ENCODE peak calls at places on chromosomes 1 and 21, in four cellular contexts. L, R, T and P are unnamed samples.

GRCh38 chr1:207830788-207831187 is 78.9 kb downstream of the CD46 start:
- DNase-seq in L (no peak), R (no peak), T (no peak), P (no peak)

GRCh38 chr1:64019818-64020217 is 183.6 kb upstream of the UBE2U start:
- DNase-seq in L (no peak), R (peak), T (no peak), P (no peak)

GRCh38 chr21:45470087-45470515 is 65.1 kb downstream of the COL18A1 start:
- DNase-seq in L (no peak), R (peak), T (no peak), P (no peak)

GRCh38 chr1:11649237-11649623 is 5.0 kb downstream of the FBXO2 start:
- DNase-seq in L (no peak), R (no peak), T (no peak), P (no peak)

GRCh38 chr1:203250936-203251335 is 21.5 kb upstream of the CHIT1 start:
- DNase-seq in L (no peak), R (peak), T (no peak), P (peak)

GRCh38 chr1:61980561-61980960 is 214.1 kb upstream of the L1TD1 start:
- DNase-seq in L (no peak), R (no peak), T (no peak), P (no peak)

GRCh38 chr1:11042995-11043874 is 3.8 kb downstream of the MASP2 start:
- DNase-seq in L (no peak), R (no peak), T (no peak), P (no peak)

GRCh38 chr1:211551628-211552465 is 27.1 kb downstream of the SLC30A1 start:
- DNase-seq in L (no peak), R (peak), T (no peak), P (peak)

GRCh38 chr1:181846681-181847080 is 214.8 kb downstream of the ZNF648 start:
- DNase-seq in L (no peak), R (no peak), T (no peak), P (no peak)

GRCh38 chr1:246329900-246330299 is 177.2 kb downstream of the SMYD3 start:
- DNase-seq in L (no peak), R (no peak), T (no peak), P (no peak)

GRCh38 chr1:227265891-227266290 is 52.4 kb downstream of the CDC42BPA start:
- DNase-seq in L (no peak), R (no peak), T (no peak), P (no peak)

GRCh38 chr1:246255773-246256172 is 251.3 kb downstream of the SMYD3 start:
- DNase-seq in L (no peak), R (no peak), T (no peak), P (no peak)

GRCh38 chr21:43659136-43660000 is at the start of the genes HSF2BP and RRP1B:
- DNase-seq in L (peak), R (peak), T (peak), P (no peak)

GRCh38 chr1:165854101-165854845 is 26.9 kb downstream of the UCK2 start:
- DNase-seq in L (no peak), R (peak), T (peak), P (peak)

GRCh38 chr1:30106125-30106524 is 617.3 kb downstream of the MATN1 start:
- DNase-seq in L (no peak), R (peak), T (no peak), P (no peak)

GRCh38 chr21:44784810-44785209 is 16.8 kb downstream of the UBE2G2 start:
- DNase-seq in L (no peak), R (no peak), T (no peak), P (no peak)

GRCh38 chr1:170819781-170820180 is 115.6 kb upstream of the MROH9 start:
- DNase-seq in L (no peak), R (no peak), T (no peak), P (no peak)

GRCh38 chr1:42777860-42778259 is 6.9 kb upstream of the TMEM269 start:
- DNase-seq in L (no peak), R (peak), T (peak), P (no peak)

GRCh38 chr1:201748331-201748730 is 80.6 kb upstream of the IPO9 start:
- DNase-seq in L (no peak), R (peak), T (no peak), P (no peak)

GRCh38 chr1:108208724-108209404 is 8.7 kb upstream of the SLC25A24 start:
- DNase-seq in L (no peak), R (no peak), T (no peak), P (no peak)

GRCh38 chr1:247210062-247210385 is 38.2 kb upstream of the ZNF124 start:
- DNase-seq in L (no peak), R (no peak), T (no peak), P (no peak)

GRCh38 chr1:107626075-107626796 is 338.7 kb downstream of the VAV3 start:
- DNase-seq in L (no peak), R (peak), T (no peak), P (no peak)

GRCh38 chr1:213820362-213821149 is 167.2 kb upstream of the PROX1 start:
- DNase-seq in L (no peak), R (no peak), T (no peak), P (no peak)

GRCh38 chr1:111275079-111275478 is 15.6 kb upstream of the CHIA start:
- DNase-seq in L (peak), R (peak), T (no peak), P (peak)

GRCh38 chr1:179366093-179366800 is 476 bp downstream of the AXDND1 start:
- DNase-seq in L (no peak), R (peak), T (no peak), P (no peak)

GRCh38 chr1:44946720-44947059 is 39.7 kb downstream of the EIF2B3 start:
- DNase-seq in L (no peak), R (no peak), T (no peak), P (no peak)

GRCh38 chr1:231826566-231826965 is 200.0 kb downstream of the DISC1 start:
- DNase-seq in L (no peak), R (no peak), T (no peak), P (no peak)

GRCh38 chr1:203650012-203650836 is 23.6 kb downstream of the ATP2B4 start:
- DNase-seq in L (no peak), R (peak), T (peak), P (no peak)

GRCh38 chr1:225953315-225953714 is 12.3 kb upstream of the LEFTY2 start:
- DNase-seq in L (no peak), R (no peak), T (no peak), P (no peak)

GRCh38 chr1:1290238-1290731 is 10.0 kb downstream of the SCNN1D start:
- DNase-seq in L (no peak), R (peak), T (peak), P (no peak)

GRCh38 chr1:174996474-174996873 is 3.3 kb upstream of the CACYBP start:
- DNase-seq in L (no peak), R (peak), T (no peak), P (no peak)

GRCh38 chr1:113858418-113858817 is 13.1 kb downstream of the PTPN22 start:
- DNase-seq in L (no peak), R (no peak), T (no peak), P (no peak)

GRCh38 chr1:22231995-22232690 is 89.2 kb upstream of the WNT4 start:
- DNase-seq in L (no peak), R (no peak), T (no peak), P (no peak)

GRCh38 chr1:230158422-230159291 is 91.6 kb downstream of the GALNT2 start:
- DNase-seq in L (no peak), R (no peak), T (no peak), P (no peak)

GRCh38 chr1:211788626-211789025 is 41.9 kb downstream of the LPGAT1 start:
- DNase-seq in L (no peak), R (no peak), T (no peak), P (no peak)

GRCh38 chr1:210332719-210333398 is 4.2 kb downstream of the HHAT start:
- DNase-seq in L (no peak), R (no peak), T (peak), P (peak)

DNA sequence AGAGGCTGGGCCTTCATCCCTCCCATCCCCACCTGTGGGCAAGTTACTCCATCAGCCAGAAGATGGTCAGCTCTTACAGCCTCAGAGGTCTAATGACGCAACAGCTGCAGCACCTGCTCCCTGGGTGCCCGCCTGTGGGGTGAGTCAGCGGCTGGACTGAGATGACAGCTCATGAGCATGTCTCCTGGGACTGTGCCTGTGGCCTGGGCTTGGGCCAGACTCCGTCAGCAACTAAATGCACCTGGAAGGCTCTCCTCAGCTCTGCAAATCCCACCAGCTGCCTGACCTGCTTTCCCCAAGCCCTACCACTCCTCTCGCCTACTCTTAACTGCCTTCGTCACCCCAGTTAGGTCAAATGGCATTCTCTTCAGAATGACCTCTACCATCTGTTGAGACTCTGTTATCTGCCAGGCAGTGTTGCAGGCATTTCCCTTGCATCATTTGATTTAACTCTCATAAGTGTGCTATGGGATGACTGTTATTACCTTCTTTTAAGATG is 47.7 kb downstream of the ETS2 start:
- DNase-seq in L (no peak), R (peak), T (no peak), P (peak)
- H3K27ac ChIP-seq in L (no peak), R (no peak), T (no peak), P (peak)

DNA sequence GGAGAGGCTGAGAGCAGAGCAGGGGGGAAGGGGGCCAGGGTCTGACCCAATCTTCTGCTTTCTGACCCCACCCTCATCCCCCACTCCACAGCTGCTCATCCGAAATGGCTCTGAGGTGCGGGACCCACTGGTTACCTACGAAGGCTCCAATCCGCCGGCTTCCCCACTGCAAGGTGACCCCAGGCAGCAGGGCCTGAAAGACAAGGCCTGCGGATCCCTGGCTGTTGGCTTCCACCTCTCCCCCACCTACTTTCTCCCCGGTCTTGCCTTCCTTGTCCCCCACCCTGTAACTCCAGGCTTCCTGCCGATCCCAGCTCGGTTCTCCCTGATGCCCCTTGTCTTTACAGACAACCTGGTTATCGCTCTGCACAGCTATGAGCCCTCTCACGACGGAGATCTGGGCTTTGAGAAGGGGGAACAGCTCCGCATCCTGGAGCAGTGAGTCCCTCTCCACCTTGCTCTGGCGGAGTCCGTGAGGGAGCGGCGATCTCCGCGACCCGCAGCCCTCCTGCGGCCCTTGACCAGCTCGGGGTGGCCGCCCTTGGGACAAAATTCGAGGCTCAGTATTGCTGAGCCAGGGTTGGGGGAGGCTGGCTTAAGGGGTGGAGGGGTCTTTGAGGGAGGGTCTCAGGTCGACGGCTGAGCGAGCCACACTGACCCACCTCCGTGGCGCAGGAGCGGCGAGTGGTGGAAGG is 17.1 kb upstream of the HDAC1 start:
- DNase-seq in L (no peak), R (no peak), T (no peak), P (no peak)
- H3K27ac ChIP-seq in L (no peak), R (no peak), T (peak), P (no peak)

GRCh38 chr21:31343680-31344480 is at the start of gene TIAM1:
- DNase-seq in L (peak), R (peak), T (no peak), P (peak)
- H3K27ac ChIP-seq in L (no peak), R (peak), T (no peak), P (peak)

GRCh38 chr1:177705839-177706238 is 264.0 kb downstream of the SEC16B start:
- DNase-seq in L (no peak), R (no peak), T (no peak), P (no peak)
- H3K27ac ChIP-seq in L (no peak), R (no peak), T (no peak), P (no peak)

GRCh38 chr1:152954436-152954835 is 7.4 kb downstream of the SPRR5 start:
- DNase-seq in L (no peak), R (peak), T (no peak), P (peak)

GRCh38 chr1:152951711-152952110 is 4.7 kb downstream of the SPRR5 start:
- DNase-seq in L (no peak), R (no peak), T (no peak), P (no peak)

GRCh38 chr1:152957561-152957960 is 10.6 kb downstream of the SPRR5 start:
- DNase-seq in L (no peak), R (no peak), T (no peak), P (no peak)

GRCh38 chr1:152959273-152959672 is 11.2 kb upstream of the SPRR4 start:
- DNase-seq in L (no peak), R (no peak), T (no peak), P (no peak)

GRCh38 chr1:152953761-152954160 is 6.8 kb downstream of the SPRR5 start:
- DNase-seq in L (no peak), R (no peak), T (no peak), P (peak)
- H3K27ac ChIP-seq in L (no peak), R (no peak), T (no peak), P (peak)

DNA sequence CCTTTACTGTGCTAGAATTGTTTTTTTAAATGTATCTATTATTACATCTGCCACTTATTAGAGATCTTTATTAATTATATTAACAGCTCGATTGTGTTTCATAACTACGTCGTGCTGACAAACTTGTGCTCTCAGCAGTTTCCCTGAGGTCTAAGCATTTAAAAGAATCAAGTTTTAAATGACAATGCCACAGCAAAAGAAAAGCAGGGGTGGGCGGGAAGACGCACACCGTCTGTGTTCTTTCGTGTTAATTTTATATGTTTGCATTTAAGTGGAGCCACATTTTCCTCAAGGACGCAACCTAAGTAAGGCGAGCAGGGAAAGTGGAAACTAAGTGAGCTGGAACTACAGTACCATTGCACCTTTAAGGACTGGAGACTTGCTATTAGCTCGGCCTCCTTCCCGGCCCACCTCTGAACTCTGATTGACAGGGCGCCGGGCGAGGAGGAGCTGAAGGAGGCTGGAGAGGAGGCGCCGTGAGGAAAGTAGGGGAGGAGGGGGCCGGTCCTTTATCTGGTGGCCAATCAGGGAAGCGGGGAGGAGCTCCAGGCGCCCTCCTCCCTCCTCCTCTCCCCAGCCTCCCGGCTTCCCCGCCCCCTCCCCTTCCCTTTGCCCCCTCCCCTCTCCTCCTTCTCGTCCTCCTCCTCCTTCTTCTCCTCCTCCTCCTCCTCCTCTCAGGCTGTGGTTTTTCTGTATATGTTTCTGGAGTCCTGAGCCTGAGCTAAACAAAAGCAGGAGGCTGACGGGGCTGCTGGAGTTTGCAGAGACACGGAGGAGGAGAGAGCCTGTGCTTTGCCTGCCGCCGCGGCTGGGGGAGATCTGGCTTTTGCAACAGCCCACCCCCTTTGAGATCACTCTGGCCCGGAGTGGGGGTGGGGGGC is at the start of gene PBX1:
- DNase-seq in L (peak), R (peak), T (peak), P (peak)
- H3K27ac ChIP-seq in L (peak), R (peak), T (no peak), P (peak)